ENCODE peak calls at places on chromosomes 12 and 14, in nine cellular contexts. X is choroid plexus epithelial cell; O is heart left ventricle; F is AG04449; W is T-cell; Z is activated naive CD8-positive, alpha-beta T cell treated with anti-CD3 and anti-CD28 coated beads, Interleukin-2, amount 50 U/mL, for 24 hours; Y is stimulated activated CD8-positive, alpha-beta memory T cell treated with anti-CD3 and anti-CD28 coated beads, Interleukin-15, amount 100 ng/mL, for 1 hour; H is PC-3; V is suprapubic skin. R is an unnamed sample.

GRCh38 chr14:71341160-71341559 is 433.9 kb downstream of the PCNX1 start:
- DNase-seq in X (no peak), O (no peak), F (no peak), W (no peak), Z (no peak), Y (no peak), H (no peak), V (no peak), R (no peak)

GRCh38 chr12:119713551-119714031 is 45.7 kb downstream of the PRKAB1 start:
- DNase-seq in X (no peak), O (no peak), F (no peak), W (no peak), Z (no peak), Y (no peak), H (no peak), V (no peak), R (no peak)

GRCh38 chr12:78164154-78164553 is 333.5 kb downstream of the NAV3 start:
- DNase-seq in X (no peak), O (no peak), F (no peak), W (no peak), Z (no peak), Y (no peak), H (no peak), V (no peak), R (no peak)

GRCh38 chr14:73770977-73771847 is 57.0 kb upstream of the PNMA1 start:
- DNase-seq in X (no peak), O (no peak), F (no peak), W (no peak), Z (no peak), Y (no peak), H (peak), V (no peak), R (no peak)

GRCh38 chr12:96431067-96431466 is 30.8 kb upstream of the CDK17 start:
- DNase-seq in X (no peak), O (no peak), F (no peak), W (no peak), Z (no peak), Y (no peak), H (no peak), V (no peak), R (no peak)

GRCh38 chr14:55518391-55518790 is 61.6 kb upstream of the KTN1 start:
- DNase-seq in X (peak), O (no peak), F (no peak), W (no peak), Z (no peak), Y (no peak), H (no peak), V (no peak), R (no peak)

GRCh38 chr12:27285395-27285794 is 41.3 kb downstream of the STK38L start:
- DNase-seq in X (peak), O (no peak), F (no peak), W (no peak), Z (no peak), Y (no peak), H (no peak), V (no peak), R (no peak)

GRCh38 chr12:103841690-103842584 is 903 bp upstream of the NT5DC3 start:
- DNase-seq in X (peak), O (no peak), F (peak), W (peak), Z (peak), Y (peak), H (peak), V (no peak), R (no peak)

GRCh38 chr12:123723765-123724164 is 11.6 kb downstream of the ATP6V0A2 start:
- DNase-seq in X (no peak), O (no peak), F (no peak), W (no peak), Z (no peak), Y (no peak), H (no peak), V (no peak), R (no peak)

R was measured in frontal cortex.